ENCODE peak calls at places on chromosome 19, in five cellular contexts. Y, X, F, M and Z are unnamed samples.

GRCh38 chr19:13302521-13303270 is 152.5 kb downstream of the IER2 start:
- DNase-seq in M (no peak), F (no peak), Y (no peak), X (no peak), Z (peak)

GRCh38 chr19:46860846-46861690 is at the start of gene ARHGAP35:
- DNase-seq in X (no peak), F (no peak), M (no peak), Y (peak), Z (peak)

GRCh38 chr19:8306235-8307054 is 1.7 kb downstream of the CD320 start:
- DNase-seq in F (no peak), X (no peak), M (no peak), Y (peak), Z (no peak)

GRCh38 chr19:52963229-52963760 is 614 bp upstream of the ZNF816 start:
- DNase-seq in F (peak), M (no peak), Y (peak), X (no peak), Z (no peak)

GRCh38 chr19:53055117-53055516 is 10.6 kb downstream of the ERVV-2 start:
- DNase-seq in M (no peak), X (no peak), Y (no peak), F (peak), Z (no peak)

GRCh38 chr19:23305555-23305954 is 55.4 kb upstream of the ZNF724 start:
- DNase-seq in X (no peak), Y (no peak), F (no peak), M (no peak), Z (peak)

GRCh38 chr19:55703790-55704215 is 28.8 kb downstream of the EPN1 start:
- DNase-seq in X (no peak), F (no peak), M (peak), Y (peak), Z (no peak)

GRCh38 chr19:39307233-39307821 is 11.1 kb downstream of the IFNL1 start:
- DNase-seq in Y (no peak), M (no peak), X (no peak), F (no peak), Z (no peak)

GRCh38 chr19:41431426-41432386 is 4.5 kb upstream of the B3GNT8 start:
- DNase-seq in M (no peak), X (no peak), Y (peak), F (peak), Z (peak)

GRCh38 chr19:45162464-45163143 is 1.8 kb upstream of the NKPD1 start:
- DNase-seq in Y (no peak), F (no peak), X (no peak), M (no peak), Z (no peak)

GRCh38 chr19:45163751-45164150 is 3.0 kb upstream of the NKPD1 start:
- DNase-seq in F (no peak), Y (no peak), M (no peak), X (no peak), Z (no peak)

GRCh38 chr19:45163156-45163555 is 2.4 kb upstream of the NKPD1 start:
- DNase-seq in X (no peak), F (no peak), M (no peak), Y (no peak), Z (no peak)

GRCh38 chr19:45160870-45161714 is at the start of gene NKPD1:
- DNase-seq in F (no peak), X (no peak), M (no peak), Y (no peak), Z (peak)

GRCh38 chr19:45161715-45162463 is 1.1 kb upstream of the NKPD1 start:
- DNase-seq in F (no peak), M (no peak), Y (peak), X (no peak), Z (no peak)
- TF ChIP-seq JUND in F (no peak), M (no peak), Y (no peak), X (no peak), Z (no peak)

DNA sequence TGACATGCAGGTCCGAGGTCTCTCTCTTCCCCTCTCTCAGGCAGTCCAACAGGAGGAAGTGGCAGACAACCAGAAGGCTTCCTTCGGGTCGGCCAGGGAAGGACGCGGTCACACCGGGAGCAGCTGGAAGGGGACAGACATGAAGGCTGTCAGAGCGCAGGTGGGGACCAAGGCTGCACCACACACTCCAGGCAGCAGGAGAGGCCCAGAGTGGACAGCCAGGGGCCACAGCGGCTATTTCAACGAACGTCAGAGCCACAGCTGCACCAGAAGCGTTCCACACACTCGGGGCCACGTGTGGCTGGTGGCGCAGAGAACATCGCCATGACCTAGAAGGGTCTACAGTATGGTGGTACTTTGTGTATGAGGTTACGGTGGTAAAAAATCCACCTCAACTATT is 16.0 kb upstream of the SLC39A3 start:
- DNase-seq in F (no peak), X (no peak), Y (no peak), M (no peak), Z (no peak)
- TF ChIP-seq JUND in F (no peak), X (no peak), Y (no peak), M (no peak), Z (no peak)

GRCh38 chr19:29842471-29843179 is 30.8 kb downstream of the CCNE1 start:
- DNase-seq in X (no peak), Y (no peak), F (no peak), M (no peak), Z (no peak)

GRCh38 chr19:29843180-29844051 is 31.6 kb downstream of the CCNE1 start:
- DNase-seq in X (no peak), Y (no peak), M (no peak), F (no peak), Z (no peak)

GRCh38 chr19:29841209-29841558 is 29.4 kb downstream of the CCNE1 start:
- DNase-seq in Y (no peak), X (no peak), M (no peak), F (peak), Z (no peak)

GRCh38 chr19:29840066-29840950 is 28.5 kb downstream of the CCNE1 start:
- DNase-seq in X (no peak), M (no peak), F (no peak), Y (no peak), Z (no peak)

GRCh38 chr19:29841559-29842367 is 30.0 kb downstream of the CCNE1 start:
- DNase-seq in M (peak), X (no peak), Y (peak), F (peak), Z (peak)
- TF ChIP-seq JUND in M (no peak), X (no peak), Y (no peak), F (no peak), Z (no peak)

DNA sequence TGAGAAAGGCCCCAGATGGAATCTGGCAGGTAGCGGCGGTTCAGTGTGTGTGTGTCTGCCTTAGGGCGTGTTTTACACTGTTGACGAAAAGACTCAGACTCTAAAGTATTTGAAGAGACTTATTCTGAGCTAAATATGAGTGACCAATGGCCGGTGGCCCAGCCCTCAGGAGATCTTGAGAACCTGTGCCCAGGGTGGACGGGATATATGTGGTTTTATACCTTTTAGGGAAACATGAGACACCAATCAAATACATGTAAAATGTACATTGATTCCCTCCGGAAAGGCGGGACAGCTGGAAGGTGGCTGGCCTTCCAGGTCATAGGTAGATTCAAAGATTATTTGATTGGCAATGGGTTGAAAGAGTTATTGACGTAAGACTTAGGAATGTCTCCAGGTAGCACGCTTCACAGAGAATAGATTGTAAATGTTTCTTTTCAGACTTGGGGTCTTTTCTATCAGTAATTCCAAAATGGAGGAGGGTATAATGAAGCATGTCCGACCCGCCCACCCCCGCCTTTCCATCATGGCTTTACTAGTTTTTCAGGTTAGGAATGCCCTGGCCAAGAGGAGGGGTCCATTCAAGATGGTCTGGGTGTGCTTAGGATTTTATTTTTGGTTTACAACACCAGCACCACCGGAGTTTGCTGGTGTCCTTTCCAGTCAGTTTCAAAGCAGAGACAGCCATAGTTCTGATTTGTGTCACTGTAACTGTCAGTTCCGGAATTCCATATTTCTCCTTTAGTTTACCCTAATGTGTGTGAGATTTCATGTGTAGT is 1.0 kb upstream of the ZNF529 start:
- DNase-seq in M (no peak), Y (no peak), F (peak), X (no peak), Z (peak)
- TF ChIP-seq JUND in M (no peak), Y (no peak), F (no peak), X (no peak), Z (no peak)

GRCh38 chr19:49436381-49437017 is 4.8 kb downstream of the SLC17A7 start:
- DNase-seq in M (no peak), Y (peak), X (no peak), F (no peak), Z (no peak)
- TF ChIP-seq JUND in M (no peak), Y (peak), X (no peak), F (no peak), Z (no peak)

GRCh38 chr19:3665681-3666544 is 34.4 kb downstream of the PIP5K1C start:
- DNase-seq in M (no peak), X (no peak), Y (peak), F (peak), Z (peak)
- TF ChIP-seq JUND in M (no peak), X (no peak), Y (no peak), F (no peak), Z (no peak)

GRCh38 chr19:28422791-28423650 is 789.9 kb downstream of the UQCRFS1 start:
- DNase-seq in X (no peak), Y (no peak), F (no peak), M (no peak), Z (no peak)

GRCh38 chr19:28419312-28419711 is 793.6 kb downstream of the UQCRFS1 start:
- DNase-seq in M (no peak), F (no peak), X (no peak), Y (no peak), Z (no peak)

GRCh38 chr19:28422046-28422445 is 790.9 kb downstream of the UQCRFS1 start:
- DNase-seq in Y (no peak), M (no peak), F (no peak), X (no peak), Z (no peak)

GRCh38 chr19:28424041-28424440 is 788.9 kb downstream of the UQCRFS1 start:
- DNase-seq in Y (no peak), F (no peak), M (no peak), X (no peak), Z (no peak)

DNA sequence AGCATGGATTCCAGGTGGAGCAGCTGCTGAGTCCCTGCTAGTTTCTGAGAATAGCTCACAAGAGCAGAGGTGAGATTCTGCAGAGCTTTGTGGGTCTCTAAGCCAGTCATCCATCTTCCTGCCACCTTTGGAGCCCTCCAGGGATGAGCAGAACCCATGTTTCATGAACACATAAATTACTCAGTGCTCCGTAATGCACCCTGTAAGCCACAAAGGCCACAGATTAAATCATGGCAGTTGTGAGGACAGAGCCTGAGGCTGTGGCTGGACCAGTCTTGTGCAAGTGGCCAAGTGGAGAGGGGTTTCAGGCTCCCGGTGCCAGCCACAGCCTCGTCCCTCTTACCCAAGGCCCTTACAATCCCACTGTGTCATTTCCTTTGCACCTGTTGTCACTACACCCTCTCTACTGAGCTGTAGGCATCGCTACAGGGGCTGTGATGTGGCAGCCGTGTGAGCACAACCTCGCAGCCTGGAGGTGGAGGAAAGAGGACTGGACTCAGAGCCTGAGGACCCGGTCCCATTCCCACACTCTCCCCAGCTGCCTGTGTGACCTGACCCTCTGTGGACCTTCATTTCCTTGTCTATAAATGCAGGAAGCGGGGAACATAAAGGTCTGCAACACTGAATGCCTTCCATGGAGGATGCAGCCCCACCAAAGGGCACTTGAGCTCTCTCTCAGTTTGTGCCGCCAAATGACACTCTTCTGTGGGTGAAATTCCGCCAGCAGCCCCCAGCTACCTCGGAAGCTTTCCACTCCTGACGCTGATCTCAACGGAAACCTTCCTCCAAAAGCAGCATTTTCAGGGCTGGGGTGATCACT is 792.0 kb downstream of the UQCRFS1 start:
- DNase-seq in F (no peak), Y (no peak), M (no peak), X (no peak), Z (no peak)
- TF ChIP-seq JUND in F (no peak), Y (no peak), M (no peak), X (no peak), Z (no peak)